ENCODE peak calls at places on chromosomes 12 and 14, in seven cellular contexts. L, X, W, D, J, E and F are unnamed samples.
A peak's percentile ranks its signal among the peaks of the same experiment; 100 is the strongest.

GRCh38 chr14:61051046-61051445 is 70.0 kb downstream of the SLC38A6 start:
- DNase-seq in L (peak; percentile 18), X (no peak), E (peak; percentile 41), D (no peak), W (no peak), J (no peak), F (no peak)

GRCh38 chr12:52532636-52533035 is 12.4 kb upstream of the KRT5 start:
- DNase-seq in L (no peak), D (no peak), X (no peak), E (no peak), J (no peak), W (no peak), F (no peak)

GRCh38 chr14:65179918-65180724 is 77.8 kb upstream of the MAX start:
- DNase-seq in D (no peak), X (no peak), E (peak; percentile 78), L (peak; percentile 42), J (peak; percentile 81), W (peak; percentile 42), F (no peak)

GRCh38 chr14:68922201-68922613 is 56.9 kb downstream of the ACTN1 start:
- DNase-seq in X (no peak), E (no peak), W (no peak), L (no peak), J (no peak), D (no peak), F (no peak)

GRCh38 chr12:103809154-103809553 is 31.9 kb downstream of the NT5DC3 start:
- DNase-seq in J (no peak), X (no peak), W (no peak), E (no peak), L (no peak), D (no peak), F (no peak)

GRCh38 chr14:81157431-81157830 is 63.3 kb downstream of the GTF2A1 start:
- DNase-seq in W (no peak), E (no peak), J (no peak), X (no peak), L (no peak), D (no peak), F (no peak)

GRCh38 chr14:91255820-91256219 is 11.3 kb upstream of the GPR68 start:
- DNase-seq in W (no peak), D (no peak), J (no peak), L (no peak), E (no peak), X (no peak), F (no peak)

GRCh38 chr14:101372894-101373640 is 188.2 kb upstream of the DIO3 start:
- DNase-seq in D (no peak), W (no peak), J (no peak), L (peak; percentile 15), X (no peak), E (no peak), F (no peak)

GRCh38 chr12:8156845-8157244 is at the start of gene ZNF705A:
- DNase-seq in J (no peak), L (no peak), W (no peak), D (no peak), E (no peak), X (no peak), F (no peak)

GRCh38 chr14:100031506-100032281 is 33.5 kb upstream of the EVL start:
- DNase-seq in X (no peak), W (peak; percentile 24), J (peak; percentile 72), D (no peak), E (peak; percentile 51), L (peak; percentile 62), F (no peak)

GRCh38 chr12:24066865-24067264 is 117.4 kb upstream of the SOX5 start:
- DNase-seq in J (no peak), W (no peak), X (no peak), L (no peak), D (no peak), E (no peak), F (no peak)

GRCh38 chr12:8917031-8917430 is 2.7 kb downstream of the PHC1 start:
- DNase-seq in W (no peak), J (no peak), D (no peak), X (no peak), L (no peak), E (no peak), F (no peak)

GRCh38 chr12:103273645-103274044 is 222.1 kb downstream of the C12orf42 start:
- DNase-seq in E (no peak), L (no peak), D (no peak), J (no peak), W (no peak), X (no peak), F (no peak)

DNA sequence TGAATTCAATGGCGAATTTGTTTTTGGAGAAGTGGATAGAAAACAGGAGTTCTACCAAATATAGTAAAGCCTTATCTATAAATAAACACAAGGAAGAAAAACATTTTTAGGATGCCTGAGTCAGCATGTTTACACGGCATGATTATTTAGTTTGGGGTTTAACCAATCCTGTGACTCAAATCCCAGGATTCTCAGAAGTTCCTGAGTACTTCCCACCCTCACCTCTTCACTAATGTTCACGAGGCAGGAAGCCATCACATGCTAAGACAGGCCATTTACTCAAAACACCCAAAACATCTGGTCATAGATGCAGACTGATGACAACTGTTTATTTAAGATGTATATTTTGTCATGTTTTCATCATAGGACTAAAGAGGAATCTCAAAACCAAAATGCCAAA is 3.4 kb upstream of the GLRX5 start:
- DNase-seq in D (no peak), L (no peak), W (no peak), J (no peak), E (no peak), X (no peak), F (no peak)
- H3K4me3 ChIP-seq in D (no peak overlapping the region), L (no peak overlapping the region), W (no peak overlapping the region), J (no peak overlapping the region), E (no peak overlapping the region), X (no peak overlapping the region), F (no peak overlapping the region)

GRCh38 chr12:93103154-93103553 is 174.1 kb upstream of the EEA1 start:
- DNase-seq in W (peak; percentile 22), X (no peak), E (peak; percentile 51), D (no peak), L (no peak), J (no peak), F (no peak)
- H3K4me1 ChIP-seq in W (no peaks in the 10 kb centered on the region), X (peaks cover 2% of the 10 kb centered on the region), E (peaks cover 11% of the 10 kb centered on the region), D (no peaks in the 10 kb centered on the region), L (peaks cover 10% of the 10 kb centered on the region), J (peaks cover 3% of the 10 kb centered on the region), F (no peaks in the 10 kb centered on the region)

DNA sequence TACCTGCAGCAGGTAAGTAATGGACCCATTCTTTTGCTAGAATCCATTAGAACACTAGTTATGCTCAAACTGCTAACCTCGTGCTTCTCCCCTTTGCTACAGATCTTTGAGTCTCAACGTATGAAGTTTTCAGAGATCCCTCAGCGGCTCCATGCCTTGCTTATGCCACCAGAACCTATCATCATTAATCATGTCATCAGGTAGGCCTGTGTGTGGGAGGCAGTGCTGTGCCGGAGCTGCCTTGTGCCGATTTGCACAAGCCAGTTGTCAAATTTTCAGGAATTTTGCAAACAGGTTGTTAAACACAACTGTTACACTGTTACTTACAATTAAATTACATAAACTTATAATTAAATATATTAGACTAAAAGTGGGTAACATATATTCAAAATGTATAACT is 5.2 kb downstream of the SMARCD1 start:
- DNase-seq in X (no peak), J (no peak), D (no peak), L (no peak), W (no peak), E (no peak), F (no peak)
- H3K36me3 ChIP-seq in X (peaks cover 59% of the 10 kb centered on the region), J (peaks cover 76% of the 10 kb centered on the region), D (peaks cover 43% of the 10 kb centered on the region), L (no peaks in the 10 kb centered on the region), W (peaks cover 59% of the 10 kb centered on the region), E (peaks cover 90% of the 10 kb centered on the region), F (peaks cover 65% of the 10 kb centered on the region)

GRCh38 chr12:112005419-112006395 is 7.3 kb downstream of the TMEM116 start:
- DNase-seq in E (no peak), L (no peak), W (peak; percentile 67), X (no peak), J (no peak), D (no peak), F (no peak)
- H3K4me3 ChIP-seq in E (no peak overlapping the region), L (no peak overlapping the region), W (peak overlapping the region; percentile 17), X (no peak overlapping the region), J (peak overlapping the region; percentile 15), D (no peak overlapping the region), F (no peak overlapping the region)

DNA sequence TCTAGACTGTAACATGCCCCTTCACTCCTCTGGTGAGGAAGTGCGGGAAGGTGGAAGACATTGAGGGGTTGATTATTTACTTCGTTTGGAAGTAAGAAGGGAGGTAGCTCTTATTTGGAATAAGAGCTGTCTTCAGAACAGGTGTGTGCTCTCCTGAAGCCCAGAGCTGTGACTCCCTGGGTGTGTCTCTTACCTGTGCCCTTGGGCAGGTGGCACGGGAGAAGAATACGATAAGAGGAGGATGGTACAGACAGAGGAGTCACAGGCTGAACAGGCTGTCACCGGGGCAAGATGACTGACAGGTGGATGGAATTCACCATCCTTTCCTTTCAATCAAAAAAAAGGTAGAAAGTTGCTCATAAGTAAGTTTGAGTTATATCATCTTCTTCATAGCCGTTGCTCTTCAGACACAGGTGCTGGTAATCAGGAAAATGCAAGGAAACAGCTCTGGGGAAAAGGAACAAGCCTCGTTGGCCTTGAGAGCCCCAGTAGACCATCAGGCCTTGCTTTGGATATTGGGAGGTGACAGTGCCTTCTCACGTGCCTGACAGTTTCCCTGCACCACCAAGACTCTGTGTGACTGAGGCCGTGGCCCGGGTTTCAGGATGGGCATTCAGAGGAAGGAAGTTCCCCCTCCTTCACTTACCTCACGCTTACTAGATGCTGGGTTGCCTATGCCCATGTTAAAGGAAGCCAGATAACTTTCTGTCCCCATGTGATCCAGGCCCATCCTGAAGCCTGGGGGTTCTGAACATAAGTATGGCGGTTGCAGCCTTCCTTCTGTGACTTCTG is 120.4 kb downstream of the ETV6 start:
- DNase-seq in L (no peak), E (no peak), D (no peak), W (peak; percentile 49), J (no peak), X (no peak), F (no peak)
- H3K4me1 ChIP-seq in L (peaks cover 8% of the 10 kb centered on the region), E (peaks cover 12% of the 10 kb centered on the region), D (peaks cover 19% of the 10 kb centered on the region), W (peaks cover 64% of the 10 kb centered on the region), J (peaks cover 30% of the 10 kb centered on the region), X (peaks cover 8% of the 10 kb centered on the region), F (peaks cover 30% of the 10 kb centered on the region)

GRCh38 chr12:113803829-113804140 is 162.3 kb downstream of the RBM19 start:
- DNase-seq in X (no peak), W (no peak), E (no peak), J (no peak), L (no peak), D (no peak), F (no peak)
- H3K36me3 ChIP-seq in X (no peaks in the 10 kb centered on the region), W (no peaks in the 10 kb centered on the region), E (no peaks in the 10 kb centered on the region), J (no peaks in the 10 kb centered on the region), L (no peaks in the 10 kb centered on the region), D (no peaks in the 10 kb centered on the region), F (no peaks in the 10 kb centered on the region)